ENCODE peak calls at places on chromosomes 2 and 18, in nine cellular contexts. P is astrocyte of the spinal cord, X is WTC11, E is IMR-90, S is heart right ventricle, W is RWPE1, R is keratinocyte, Y is cardiac muscle cell, V is cardiac fibroblast. J is an unnamed sample.

GRCh38 chr18:47795448-47795843 is 135.0 kb downstream of the SMAD2 start:
- DNase-seq in P (peak), X (no peak), E (no peak), S (no peak), W (no peak), R (no peak), Y (peak), V (peak), J (no peak)

GRCh38 chr2:40367652-40368051 is 84.2 kb downstream of the SLC8A1 start:
- DNase-seq in P (peak), X (no peak), E (peak), S (no peak), W (no peak), R (no peak), Y (peak), V (peak), J (no peak)

GRCh38 chr18:73869182-73869581 is 278.5 kb downstream of the FBXO15 start:
- DNase-seq in P (no peak), X (no peak), E (no peak), S (no peak), W (no peak), R (no peak), Y (no peak), V (no peak), J (no peak)

GRCh38 chr2:234495801-234496441 is 960 bp downstream of the ARL4C start:
- DNase-seq in P (no peak), X (peak), E (peak), S (peak), W (no peak), R (no peak), Y (peak), V (peak), J (peak)

GRCh38 chr2:147108553-147108952 is 736.3 kb upstream of the ACVR2A start:
- DNase-seq in P (peak), X (no peak), E (no peak), S (no peak), W (no peak), R (no peak), Y (peak), V (no peak), J (no peak)

GRCh38 chr2:67641709-67642397 is 244.7 kb downstream of the ETAA1 start:
- DNase-seq in P (no peak), X (no peak), E (peak), S (no peak), W (no peak), R (no peak), Y (no peak), V (no peak), J (no peak)

GRCh38 chr2:12119841-12120240 is 373.4 kb downstream of the LPIN1 start:
- DNase-seq in P (peak), X (no peak), E (peak), S (no peak), W (no peak), R (no peak), Y (peak), V (peak), J (no peak)

GRCh38 chr2:112751451-112752197 is 12.8 kb downstream of the CKAP2L start:
- DNase-seq in P (no peak), X (no peak), E (peak), S (no peak), W (no peak), R (no peak), Y (no peak), V (no peak), J (no peak)

GRCh38 chr2:130791617-130791939 is 36.2 kb downstream of the AMER3 start:
- DNase-seq in P (no peak), X (no peak), E (no peak), S (no peak), W (no peak), R (no peak), Y (no peak), V (no peak), J (no peak)

GRCh38 chr18:10406172-10406663 is 48.2 kb upstream of the APCDD1 start:
- DNase-seq in P (no peak), X (peak), E (no peak), S (no peak), W (no peak), R (no peak), Y (no peak), V (no peak), J (no peak)

GRCh38 chr2:209425082-209426071 is 1.5 kb downstream of the MAP2 start:
- DNase-seq in P (peak), X (no peak), E (peak), S (no peak), W (peak), R (no peak), Y (peak), V (peak), J (peak)

GRCh38 chr18:3879114-3879835 is 429.3 kb downstream of the TGIF1 start:
- DNase-seq in P (no peak), X (no peak), E (no peak), S (peak), W (no peak), R (no peak), Y (no peak), V (no peak), J (no peak)

GRCh38 chr2:2256011-2256410 is 75.1 kb downstream of the MYT1L start:
- DNase-seq in P (no peak), X (no peak), E (no peak), S (no peak), W (no peak), R (no peak), Y (no peak), V (no peak), J (no peak)

GRCh38 chr18:72452328-72452727 is 91.8 kb downstream of the CBLN2 start:
- DNase-seq in P (no peak), X (no peak), E (no peak), S (no peak), W (no peak), R (no peak), Y (no peak), V (no peak), J (no peak)

GRCh38 chr2:32061973-32062861 is 1.1 kb upstream of the SPAST start:
- DNase-seq in P (peak), X (no peak), E (peak), S (peak), W (peak), R (no peak), Y (peak), V (peak), J (peak)

GRCh38 chr2:143955416-143956075 is 564.4 kb downstream of the ZEB2 start:
- DNase-seq in P (peak), X (no peak), E (peak), S (no peak), W (no peak), R (peak), Y (peak), V (peak), J (no peak)

DNA sequence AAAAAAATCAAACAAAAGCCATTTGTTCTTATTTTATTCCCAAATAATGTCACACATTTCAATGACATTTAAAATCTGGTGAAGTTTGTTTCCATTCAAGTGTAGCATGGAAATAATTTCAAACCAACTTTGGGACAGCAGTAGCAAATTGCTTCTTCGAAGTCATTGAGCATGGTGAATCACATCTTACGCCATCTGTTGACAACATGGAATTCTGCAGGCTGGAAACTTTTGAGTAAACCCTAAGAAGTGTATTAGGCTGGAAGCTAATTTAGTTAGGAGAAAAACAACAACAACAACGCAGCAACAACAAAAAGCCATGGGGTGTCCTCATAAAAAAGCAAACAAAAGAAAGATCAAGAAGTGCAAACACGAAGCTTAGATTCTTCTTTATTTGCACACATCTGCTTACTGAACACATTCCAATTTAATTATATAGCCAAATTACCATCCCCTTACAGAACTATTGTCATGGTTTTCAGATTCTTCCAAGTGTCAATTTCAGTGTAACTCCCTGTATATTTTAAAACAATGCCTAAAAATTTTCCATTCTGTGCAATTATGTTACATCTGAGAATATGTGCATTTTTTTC is 659.0 kb upstream of the CDH7 start:
- DNase-seq in P (peak), X (no peak), E (peak), S (no peak), W (peak), R (no peak), Y (no peak), V (peak), J (no peak)
- TF ChIP-seq CTCF in P (peak), X (no peak), E (no peak), S (no peak), W (peak), R (no peak), Y (no peak), V (peak), J (peak)

GRCh38 chr2:8002765-8003393 is 679.0 kb upstream of the ID2 start:
- DNase-seq in P (peak), X (no peak), E (no peak), S (no peak), W (no peak), R (no peak), Y (peak), V (no peak), J (peak)

GRCh38 chr2:8003462-8004075 is 678.3 kb upstream of the ID2 start:
- DNase-seq in P (peak), X (no peak), E (peak), S (peak), W (no peak), R (no peak), Y (peak), V (peak), J (no peak)

GRCh38 chr2:7999683-8000476 is 682.0 kb upstream of the ID2 start:
- DNase-seq in P (no peak), X (no peak), E (no peak), S (no peak), W (no peak), R (no peak), Y (no peak), V (no peak), J (no peak)

GRCh38 chr2:8004250-8004681 is 677.6 kb upstream of the ID2 start:
- DNase-seq in P (peak), X (no peak), E (peak), S (no peak), W (peak), R (no peak), Y (peak), V (peak), J (peak)

GRCh38 chr2:8000861-8001260 is 681.0 kb upstream of the ID2 start:
- DNase-seq in P (peak), X (no peak), E (peak), S (no peak), W (no peak), R (no peak), Y (peak), V (peak), J (no peak)
- TF ChIP-seq CTCF in P (peak), X (no peak), E (peak), S (no peak), W (no peak), R (peak), Y (peak), V (peak), J (no peak)

GRCh38 chr2:69717902-69718301 is 24.0 kb upstream of the ANXA4 start:
- DNase-seq in P (peak), X (no peak), E (peak), S (no peak), W (no peak), R (no peak), Y (no peak), V (no peak), J (peak)

GRCh38 chr2:69720922-69721491 is 20.9 kb upstream of the ANXA4 start:
- DNase-seq in P (no peak), X (no peak), E (no peak), S (no peak), W (no peak), R (no peak), Y (no peak), V (no peak), J (no peak)

GRCh38 chr2:69723791-69724190 is 18.1 kb upstream of the ANXA4 start:
- DNase-seq in P (no peak), X (no peak), E (no peak), S (no peak), W (no peak), R (no peak), Y (no peak), V (no peak), J (no peak)

GRCh38 chr2:69718338-69718965 is 23.5 kb upstream of the ANXA4 start:
- DNase-seq in P (no peak), X (no peak), E (no peak), S (no peak), W (no peak), R (no peak), Y (no peak), V (no peak), J (no peak)

DNA sequence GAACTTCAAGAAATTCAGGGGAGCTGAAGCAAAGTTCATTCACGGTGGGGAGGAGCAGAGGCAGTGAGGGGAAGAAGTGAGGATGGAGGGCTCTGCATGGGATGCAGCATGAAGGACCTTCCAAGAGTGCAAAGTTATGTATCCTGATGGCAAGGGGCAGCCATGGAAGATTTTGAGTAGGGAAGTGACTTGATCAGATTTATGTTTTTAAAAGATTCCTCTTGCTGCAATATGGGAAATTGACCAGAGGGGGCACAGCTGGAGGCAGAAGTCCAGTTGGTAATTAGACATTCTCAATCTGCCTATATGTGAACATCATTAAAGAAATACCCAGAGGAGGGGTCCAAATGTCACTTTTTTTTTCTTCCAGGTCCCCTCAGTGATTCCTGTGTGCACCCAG is 21.5 kb upstream of the ANXA4 start:
- DNase-seq in P (no peak), X (no peak), E (peak), S (no peak), W (no peak), R (no peak), Y (peak), V (peak), J (no peak)
- TF ChIP-seq CTCF in P (peak), X (no peak), E (peak), S (no peak), W (peak), R (no peak), Y (peak), V (peak), J (no peak)

GRCh38 chr2:63719052-63719451 is 122.6 kb upstream of the UGP2 start:
- DNase-seq in P (no peak), X (no peak), E (no peak), S (no peak), W (no peak), R (no peak), Y (no peak), V (no peak), J (no peak)
- TF ChIP-seq CTCF in P (no peak), X (no peak), E (no peak), S (no peak), W (no peak), R (no peak), Y (no peak), V (no peak), J (no peak)

DNA sequence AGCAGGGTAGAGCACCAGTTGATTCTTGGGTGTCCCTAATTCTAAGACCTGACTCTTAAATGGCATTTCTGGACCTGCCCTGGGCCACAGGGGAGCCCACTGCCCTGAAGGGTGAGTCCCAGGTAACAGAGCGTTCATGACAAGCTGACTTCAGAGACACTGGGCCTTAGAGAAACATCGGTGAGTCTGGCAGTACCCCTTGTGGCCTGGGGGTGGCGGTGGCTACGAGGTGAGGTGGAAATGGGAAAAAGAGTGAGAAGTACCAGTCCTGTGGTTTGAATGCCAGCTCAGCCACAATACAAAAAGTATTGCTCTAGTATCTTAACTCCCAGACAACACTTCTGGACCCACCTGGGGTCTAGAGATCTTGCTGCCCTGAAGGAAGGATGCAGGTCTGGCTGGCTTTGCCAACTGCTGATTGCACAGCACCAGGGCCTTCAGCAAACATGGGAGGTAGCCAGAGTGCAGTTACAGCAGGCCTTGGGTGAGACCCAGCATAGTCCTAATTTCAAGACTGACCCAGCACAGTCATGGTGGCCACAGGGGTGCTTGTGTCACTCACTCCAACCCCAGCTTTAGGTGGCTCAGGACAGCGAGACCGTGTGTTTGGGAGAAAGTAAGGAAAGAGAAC is 44.5 kb downstream of the USP34 start:
- DNase-seq in P (no peak), X (peak), E (no peak), S (no peak), W (peak), R (no peak), Y (peak), V (peak), J (peak)
- TF ChIP-seq CTCF in P (peak), X (peak), E (peak), S (no peak), W (peak), R (peak), Y (peak), V (peak), J (peak)

GRCh38 chr18:12477606-12478005 is 69.9 kb downstream of the PRELID3A start:
- DNase-seq in P (no peak), X (no peak), E (no peak), S (no peak), W (no peak), R (no peak), Y (no peak), V (no peak), J (no peak)

GRCh38 chr18:12479982-12480381 is 72.3 kb downstream of the PRELID3A start:
- DNase-seq in P (no peak), X (no peak), E (peak), S (no peak), W (no peak), R (no peak), Y (no peak), V (no peak), J (no peak)

GRCh38 chr18:12476955-12477354 is 69.2 kb downstream of the PRELID3A start:
- DNase-seq in P (no peak), X (no peak), E (no peak), S (no peak), W (no peak), R (no peak), Y (no peak), V (no peak), J (no peak)

GRCh38 chr18:12474876-12475275 is 67.1 kb downstream of the PRELID3A start:
- DNase-seq in P (no peak), X (no peak), E (peak), S (no peak), W (no peak), R (no peak), Y (no peak), V (peak), J (no peak)

GRCh38 chr18:12478269-12479057 is 70.7 kb downstream of the PRELID3A start:
- DNase-seq in P (no peak), X (no peak), E (no peak), S (no peak), W (no peak), R (no peak), Y (no peak), V (no peak), J (no peak)
- TF ChIP-seq CTCF in P (no peak), X (no peak), E (peak), S (no peak), W (no peak), R (no peak), Y (no peak), V (no peak), J (no peak)

GRCh38 chr2:47267389-47268086 is 112.4 kb upstream of the STPG4 start:
- DNase-seq in P (peak), X (no peak), E (no peak), S (no peak), W (no peak), R (no peak), Y (no peak), V (no peak), J (no peak)
- TF ChIP-seq CTCF in P (no peak), X (no peak), E (no peak), S (no peak), W (no peak), R (no peak), Y (no peak), V (no peak), J (no peak)

GRCh38 chr2:226906439-226906796 is 70.6 kb downstream of the RHBDD1 start:
- DNase-seq in P (no peak), X (no peak), E (no peak), S (no peak), W (no peak), R (no peak), Y (no peak), V (no peak), J (no peak)

GRCh38 chr2:226903179-226903578 is 67.3 kb downstream of the RHBDD1 start:
- DNase-seq in P (peak), X (no peak), E (peak), S (no peak), W (peak), R (no peak), Y (peak), V (peak), J (no peak)

GRCh38 chr2:226904592-226904991 is 68.7 kb downstream of the RHBDD1 start:
- DNase-seq in P (no peak), X (no peak), E (no peak), S (no peak), W (no peak), R (no peak), Y (no peak), V (no peak), J (peak)

GRCh38 chr2:226909131-226909530 is 73.3 kb downstream of the RHBDD1 start:
- DNase-seq in P (no peak), X (no peak), E (peak), S (no peak), W (no peak), R (no peak), Y (no peak), V (peak), J (no peak)

DNA sequence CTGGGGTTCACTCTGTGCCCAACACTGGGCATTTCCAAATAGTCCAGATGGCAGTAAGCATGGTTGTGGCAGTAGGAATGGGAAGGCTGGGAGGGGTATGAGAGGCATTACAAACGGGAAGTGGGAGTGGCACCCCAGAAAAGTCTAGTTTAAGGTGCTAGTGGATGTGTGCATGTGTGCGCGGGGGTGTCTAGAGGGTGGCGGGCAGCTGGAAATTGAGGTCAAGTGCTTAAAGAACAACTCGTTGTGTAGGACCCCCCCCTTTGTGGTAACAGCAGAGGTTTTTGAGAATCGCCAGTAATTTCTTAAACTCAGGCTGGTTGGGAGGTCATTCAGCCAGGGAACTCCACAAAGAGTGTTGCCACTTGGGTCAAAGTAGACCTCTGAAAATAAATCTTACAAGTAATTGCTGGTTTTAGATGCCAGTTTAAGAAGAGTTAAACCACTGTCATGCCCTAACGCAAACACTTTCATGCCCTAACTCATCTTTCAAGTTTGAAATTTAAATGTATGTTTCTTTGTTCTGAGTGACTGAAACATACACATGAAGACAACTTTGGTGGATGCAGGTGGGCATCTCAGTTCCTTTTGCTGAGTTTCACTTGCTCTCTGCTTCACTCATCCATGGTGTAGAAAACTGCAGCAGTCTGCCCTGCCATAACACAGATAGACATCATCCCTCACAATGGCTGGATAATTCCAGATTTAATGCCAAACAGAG is 70.0 kb downstream of the RHBDD1 start:
- DNase-seq in P (no peak), X (no peak), E (no peak), S (no peak), W (no peak), R (no peak), Y (no peak), V (no peak), J (peak)
- TF ChIP-seq CTCF in P (no peak), X (no peak), E (no peak), S (no peak), W (no peak), R (no peak), Y (no peak), V (no peak), J (no peak)

DNA sequence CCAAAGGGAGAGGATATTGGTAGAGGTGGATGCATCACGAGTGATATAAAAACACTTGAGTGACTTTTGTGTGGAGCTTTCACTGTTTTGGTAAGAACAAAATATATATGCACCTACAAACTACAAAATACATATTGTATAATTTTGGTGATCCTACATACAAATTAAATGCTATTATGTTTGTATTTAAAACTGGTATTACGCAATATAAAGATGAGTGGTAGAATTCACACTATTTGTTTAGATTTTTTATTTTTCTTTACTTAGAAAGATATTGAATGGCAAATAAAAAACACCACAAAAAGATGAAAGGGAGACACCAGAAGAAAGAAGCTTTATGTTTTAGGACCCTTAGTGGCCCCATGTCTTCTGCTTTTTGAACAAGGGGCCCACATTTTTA is 770.7 kb upstream of the ID2 start:
- DNase-seq in P (no peak), X (no peak), E (no peak), S (no peak), W (no peak), R (no peak), Y (no peak), V (no peak), J (no peak)
- TF ChIP-seq CTCF in P (no peak), X (no peak), E (no peak), S (no peak), W (no peak), R (no peak), Y (no peak), V (no peak), J (no peak)

J was measured in GM13976.